ENCODE peak calls at places on chromosomes 7 and 10, in four cellular contexts. H is AG10803; G is bronchial epithelial cell; E is natural killer cell treated with Interleukin-12 subunit alpha and Interleukin-12 subunit beta and Interleukin-15 and Interleukin-18, amount 100 ng/mL, for 72 hours. D is an unnamed sample.

GRCh38 chr7:124762611-124763143 is 2.9 kb downstream of the GPR37 start:
- DNase-seq in G (no peak), H (no peak), E (no peak), D (no peak)

GRCh38 chr7:139886206-139886605 is 57.1 kb downstream of the TBXAS1 start:
- DNase-seq in G (peak; percentile 67), H (peak; percentile 13), E (peak; percentile 83), D (no peak)

GRCh38 chr10:112404612-112405011 is 30.7 kb downstream of the ACSL5 start:
- DNase-seq in G (peak; percentile 84), E (no peak), H (no peak), D (no peak)

GRCh38 chr7:90625051-90625450 is 28.9 kb downstream of the CDK14 start:
- DNase-seq in H (no peak), G (peak; percentile 17), E (no peak), D (no peak)

GRCh38 chr7:15086171-15086745 is 183.7 kb upstream of the DGKB start:
- DNase-seq in E (no peak), G (no peak), H (peak; percentile 61), D (no peak)

GRCh38 chr7:155731871-155732270 is 80.4 kb downstream of the SHH start:
- DNase-seq in H (no peak), E (no peak), G (no peak), D (no peak)

GRCh38 chr10:13920031-13920430 is 333.3 kb downstream of the PRPF18 start:
- DNase-seq in E (no peak), G (no peak), H (peak; percentile 46), D (no peak)

GRCh38 chr10:50992972-50993766 is 81.1 kb upstream of the PRKG1 start:
- DNase-seq in H (peak; percentile 98), E (no peak), G (peak; percentile 22), D (no peak)

GRCh38 chr7:30548762-30549344 is 44.2 kb upstream of the GGCT start:
- DNase-seq in E (no peak), H (peak; percentile 60), G (peak; percentile 72), D (peak; percentile 40)

GRCh38 chr7:24972166-24972477 is 7.9 kb downstream of the OSBPL3 start:
- DNase-seq in E (no peak), G (no peak), H (no peak), D (no peak)

GRCh38 chr7:42843209-42843800 is 68.6 kb downstream of the C7orf25 start:
- DNase-seq in E (no peak), G (peak; percentile 34), H (peak; percentile 46), D (no peak)

GRCh38 chr10:70679498-70679897 is 7.2 kb downstream of the ADAMTS14 start:
- DNase-seq in E (no peak), G (no peak), H (peak; percentile 92), D (no peak)

GRCh38 chr7:44157116-44158059 is 16.3 kb upstream of the MYL7 start:
- DNase-seq in G (no peak), H (no peak), E (no peak), D (no peak)

GRCh38 chr7:142854505-142855400 is at the start of gene EPHB6:
- DNase-seq in G (peak; percentile 18), E (peak; percentile 81), H (peak; percentile 43), D (no peak)

GRCh38 chr7:121288894-121289293 is 39.9 kb upstream of the WNT16 start:
- DNase-seq in H (peak; percentile 82), E (no peak), G (peak; percentile 44), D (peak; percentile 68)

GRCh38 chr10:34918896-34919295 is 103.8 kb upstream of the PARD3 start:
- DNase-seq in E (no peak), G (no peak), H (no peak), D (no peak)

GRCh38 chr10:89458289-89458688 is 43.9 kb downstream of the IFIT5 start:
- DNase-seq in E (no peak), H (peak; percentile 80), G (peak; percentile 65), D (no peak)

GRCh38 chr7:107597582-107597916 is 17.5 kb downstream of the BCAP29 start:
- DNase-seq in H (no peak), G (no peak), E (no peak), D (no peak)

GRCh38 chr7:106542550-106543220 is 118.3 kb downstream of the CCDC71L start:
- DNase-seq in H (peak; percentile 93), E (no peak), G (peak; percentile 81), D (no peak)

GRCh38 chr10:58950618-58951017 is 225.8 kb upstream of the PHYHIPL start:
- DNase-seq in E (no peak), H (peak; percentile 50), G (peak; percentile 72), D (no peak)

GRCh38 chr10:62278461-62278910 is 9.8 kb upstream of the RTKN2 start:
- DNase-seq in H (peak; percentile 92), E (no peak), G (no peak), D (no peak)

GRCh38 chr10:48974757-48975156 is 35.1 kb upstream of the LRRC18 start:
- DNase-seq in E (no peak), H (no peak), G (no peak), D (no peak)

GRCh38 chr10:112852308-112852707 is 97.7 kb upstream of the TCF7L2 start:
- DNase-seq in G (no peak), E (no peak), H (no peak), D (no peak)

GRCh38 chr10:35998036-35998435 is 355.9 kb upstream of the FZD8 start:
- DNase-seq in H (peak; percentile 75), E (no peak), G (no peak), D (no peak)

GRCh38 chr7:19145429-19146201 is 394 bp upstream of the FERD3L start:
- DNase-seq in H (no peak), G (no peak), E (no peak), D (no peak)

GRCh38 chr10:62399211-62399610 is 25.0 kb downstream of the ZNF365 start:
- DNase-seq in H (peak; percentile 29), G (no peak), E (no peak), D (no peak)

GRCh38 chr7:124791876-124792446 is 26.4 kb upstream of the GPR37 start:
- DNase-seq in H (no peak), E (no peak), G (no peak), D (no peak)

GRCh38 chr10:6418167-6418566 is 161.9 kb downstream of the PRKCQ start:
- DNase-seq in G (no peak), E (no peak), H (no peak), D (no peak)

GRCh38 chr7:151777913-151778670 is 98.8 kb downstream of the PRKAG2 start:
- DNase-seq in H (no peak), E (no peak), G (no peak), D (no peak)

D was measured in brain pericyte.